ENCODE peak calls at places on chromosomes 6 and 20, in four cellular contexts. K is lung microvascular endothelial cell, J is EL, A is SHP77 treated with DMSO at 0.1 percent for 48 hours. E is an unnamed sample.

GRCh38 chr6:128397996-128398395 is 122.4 kb downstream of the PTPRK start:
- DNase-seq in K (no peak), J (no peak), A (peak; percentile 82), E (no peak)

GRCh38 chr20:53865905-53866786 is 204.2 kb downstream of the BCAS1 start:
- DNase-seq in K (peak; percentile 78), J (peak; percentile 58), A (no peak), E (no peak)

GRCh38 chr6:113299526-113299925 is 557.6 kb upstream of the MARCKS start:
- DNase-seq in K (no peak), J (peak; percentile 18), A (no peak), E (no peak)

GRCh38 chr6:26003102-26003694 is 40.6 kb downstream of the TRIM38 start:
- DNase-seq in K (peak; percentile 63), J (peak; percentile 59), A (peak; percentile 26), E (peak; percentile 10)

GRCh38 chr6:143675946-143676345 is 1.8 kb upstream of the PHACTR2 start:
- DNase-seq in K (no peak), J (peak; percentile 68), A (no peak), E (no peak)

GRCh38 chr6:17790486-17790885 is 83.8 kb upstream of the NUP153 start:
- DNase-seq in K (no peak), J (no peak), A (no peak), E (no peak)

GRCh38 chr6:11172501-11173337 is 59.7 kb downstream of the NEDD9 start:
- DNase-seq in K (peak; percentile 62), J (peak; percentile 46), A (peak; percentile 6), E (no peak)

GRCh38 chr20:2101057-2101934 is at the start of gene STK35:
- DNase-seq in K (peak; percentile 62), J (peak; percentile 67), A (peak; percentile 56), E (no peak)

GRCh38 chr20:20211988-20212518 is 155.9 kb upstream of the INSM1 start:
- DNase-seq in K (no peak), J (no peak), A (peak; percentile 92), E (no peak)

GRCh38 chr6:145729887-145730286 is 5.4 kb downstream of the EPM2A start:
- DNase-seq in K (no peak), J (no peak), A (no peak), E (no peak)

GRCh38 chr6:113873043-113873667 is 16.0 kb downstream of the MARCKS start:
- DNase-seq in K (peak; percentile 69), J (no peak), A (no peak), E (no peak)

GRCh38 chr20:4666001-4666470 is 55.7 kb upstream of the PRND start:
- DNase-seq in K (peak; percentile 88), J (peak; percentile 84), A (no peak), E (no peak)

GRCh38 chr6:127341471-127342202 is 1.8 kb downstream of the ECHDC1 start:
- DNase-seq in K (no peak), J (no peak), A (no peak), E (no peak)

GRCh38 chr6:168132531-168133184 is 53.6 kb upstream of the FRMD1 start:
- DNase-seq in K (peak; percentile 61), J (peak; percentile 80), A (no peak), E (peak; percentile 77)

GRCh38 chr6:44854712-44855111 is 467.2 kb downstream of the CDC5L start:
- DNase-seq in K (no peak), J (no peak), A (no peak), E (no peak)

GRCh38 chr6:6434723-6435122 is 114.3 kb upstream of the F13A1 start:
- DNase-seq in K (no peak), J (no peak), A (no peak), E (no peak)

GRCh38 chr20:14521436-14521835 is 184.0 kb upstream of the FLRT3 start:
- DNase-seq in K (no peak), J (no peak), A (no peak), E (no peak)

GRCh38 chr20:45157977-45158376 is 16.7 kb upstream of the PI3 start:
- DNase-seq in K (peak; percentile 69), J (peak; percentile 63), A (no peak), E (no peak)

GRCh38 chr6:77466055-77467028 is 3.1 kb upstream of the HTR1B start:
- DNase-seq in K (peak; percentile 80), J (peak; percentile 75), A (peak; percentile 22), E (no peak)

GRCh38 chr6:122609881-122610689 is at the start of gene PKIB:
- DNase-seq in K (peak; percentile 78), J (peak; percentile 76), A (peak; percentile 82), E (peak; percentile 55)

GRCh38 chr6:45626087-45626891 is 248.6 kb upstream of the SUPT3H start:
- DNase-seq in K (no peak), J (peak; percentile 95), A (no peak), E (no peak)

GRCh38 chr6:14456941-14457340 is 339.4 kb downstream of the CD83 start:
- DNase-seq in K (no peak), J (no peak), A (no peak), E (no peak)

E was measured in nucleus accumbens.